ENCODE peak calls at places on chromosomes 12 and 14, in five cellular contexts. One of them, this sample, is unnamed.

GRCh38 chr12:79055926-79056674 is 191.5 kb downstream of the SYT1 start:
- DNase-seq in pancreas: no peak
- DNase-seq in CD4-positive, alpha-beta T cell: no peak
- DNase-seq in cardiac muscle cell: no peak
- DNase-seq in astrocyte of the cerebellum: no peak
- DNase-seq in this sample: peak

GRCh38 chr12:124769166-124769530 is 94.5 kb downstream of the SCARB1 start:
- DNase-seq in pancreas: no peak
- DNase-seq in CD4-positive, alpha-beta T cell: no peak
- DNase-seq in cardiac muscle cell: no peak
- DNase-seq in astrocyte of the cerebellum: no peak
- DNase-seq in this sample: peak

GRCh38 chr14:80447396-80447795 is 236.1 kb upstream of the DIO2 start:
- DNase-seq in pancreas: no peak
- DNase-seq in CD4-positive, alpha-beta T cell: no peak
- DNase-seq in cardiac muscle cell: no peak
- DNase-seq in astrocyte of the cerebellum: no peak
- DNase-seq in this sample: peak

GRCh38 chr12:105485321-105485910 is 154.9 kb downstream of the C12orf75 start:
- DNase-seq in pancreas: no peak
- DNase-seq in CD4-positive, alpha-beta T cell: no peak
- DNase-seq in cardiac muscle cell: no peak
- DNase-seq in astrocyte of the cerebellum: no peak
- DNase-seq in this sample: peak

GRCh38 chr12:102539651-102540553 is 59.5 kb upstream of the IGF1 start:
- DNase-seq in pancreas: no peak
- DNase-seq in CD4-positive, alpha-beta T cell: no peak
- DNase-seq in cardiac muscle cell: peak
- DNase-seq in astrocyte of the cerebellum: no peak
- DNase-seq in this sample: peak

GRCh38 chr14:93543766-93544165 is 113.0 kb downstream of the UNC79 start:
- DNase-seq in pancreas: no peak
- DNase-seq in CD4-positive, alpha-beta T cell: no peak
- DNase-seq in cardiac muscle cell: peak
- DNase-seq in astrocyte of the cerebellum: no peak
- DNase-seq in this sample: peak

GRCh38 chr12:47736877-47737676 is 11.8 kb upstream of the ENDOU start:
- DNase-seq in pancreas: peak
- DNase-seq in CD4-positive, alpha-beta T cell: no peak
- DNase-seq in cardiac muscle cell: peak
- DNase-seq in astrocyte of the cerebellum: no peak
- DNase-seq in this sample: no peak

GRCh38 chr12:188910-189621 is 24.9 kb downstream of the SLC6A12 start:
- DNase-seq in pancreas: no peak
- DNase-seq in CD4-positive, alpha-beta T cell: no peak
- DNase-seq in cardiac muscle cell: peak
- DNase-seq in astrocyte of the cerebellum: no peak
- DNase-seq in this sample: peak

GRCh38 chr12:464484-465267 is 4.9 kb downstream of the B4GALNT3 start:
- DNase-seq in pancreas: peak
- DNase-seq in CD4-positive, alpha-beta T cell: no peak
- DNase-seq in cardiac muscle cell: peak
- DNase-seq in astrocyte of the cerebellum: no peak
- DNase-seq in this sample: no peak

GRCh38 chr12:49233842-49234526 is 30.9 kb upstream of the TUBA1C start:
- DNase-seq in pancreas: peak
- DNase-seq in CD4-positive, alpha-beta T cell: no peak
- DNase-seq in cardiac muscle cell: no peak
- DNase-seq in astrocyte of the cerebellum: no peak
- DNase-seq in this sample: no peak

GRCh38 chr12:93862424-93862823 is 185.2 kb downstream of the CRADD start:
- DNase-seq in pancreas: no peak
- DNase-seq in CD4-positive, alpha-beta T cell: no peak
- DNase-seq in cardiac muscle cell: no peak
- DNase-seq in astrocyte of the cerebellum: no peak
- DNase-seq in this sample: no peak

GRCh38 chr14:69685716-69686115 is 74.3 kb downstream of the SUSD6 start:
- DNase-seq in pancreas: peak
- DNase-seq in CD4-positive, alpha-beta T cell: no peak
- DNase-seq in cardiac muscle cell: peak
- DNase-seq in astrocyte of the cerebellum: peak
- DNase-seq in this sample: peak

GRCh38 chr12:52691076-52691764 is 11.0 kb upstream of the KRT1 start:
- DNase-seq in pancreas: no peak
- DNase-seq in CD4-positive, alpha-beta T cell: peak
- DNase-seq in cardiac muscle cell: peak
- DNase-seq in astrocyte of the cerebellum: no peak
- DNase-seq in this sample: no peak

DNA sequence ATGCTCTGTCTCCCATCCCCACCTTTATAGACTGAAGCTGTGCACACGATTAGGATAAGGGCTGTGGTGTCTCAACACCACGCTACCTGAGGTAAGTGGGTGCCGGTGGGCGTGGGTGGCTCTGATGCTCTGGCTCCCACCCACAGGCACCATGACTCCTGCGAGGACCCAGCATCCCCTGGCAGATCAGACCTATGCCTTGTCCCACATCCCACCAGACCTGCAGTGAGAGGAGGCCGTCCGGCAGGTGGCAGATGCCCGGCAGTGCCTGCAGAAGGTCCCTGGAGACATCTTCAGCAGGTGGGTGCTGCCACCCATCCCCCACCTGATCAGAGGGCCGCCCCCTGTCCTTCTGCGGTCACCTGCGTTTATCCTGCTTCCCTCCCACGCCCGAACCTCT is 104.4 kb upstream of the PRB2 start:
- DNase-seq in pancreas: no peak
- DNase-seq in CD4-positive, alpha-beta T cell: no peak
- DNase-seq in cardiac muscle cell: no peak
- DNase-seq in astrocyte of the cerebellum: no peak
- DNase-seq in this sample: no peak
- TF ChIP-seq CTCF in pancreas: no peak
- TF ChIP-seq CTCF in CD4-positive, alpha-beta T cell: no peak
- TF ChIP-seq CTCF in cardiac muscle cell: no peak
- TF ChIP-seq CTCF in astrocyte of the cerebellum: no peak
- TF ChIP-seq CTCF in this sample: no peak

GRCh38 chr14:50532502-50533313 is at the start of gene MAP4K5:
- DNase-seq in pancreas: peak
- DNase-seq in CD4-positive, alpha-beta T cell: peak
- DNase-seq in cardiac muscle cell: peak
- DNase-seq in astrocyte of the cerebellum: peak
- DNase-seq in this sample: peak

GRCh38 chr14:50530794-50531193 is 1.6 kb downstream of the MAP4K5 start:
- DNase-seq in pancreas: no peak
- DNase-seq in CD4-positive, alpha-beta T cell: no peak
- DNase-seq in cardiac muscle cell: no peak
- DNase-seq in astrocyte of the cerebellum: no peak
- DNase-seq in this sample: no peak

GRCh38 chr14:50533314-50533705 is 941 bp upstream of the MAP4K5 start:
- DNase-seq in pancreas: no peak
- DNase-seq in CD4-positive, alpha-beta T cell: no peak
- DNase-seq in cardiac muscle cell: no peak
- DNase-seq in astrocyte of the cerebellum: no peak
- DNase-seq in this sample: no peak

GRCh38 chr14:50530358-50530757 is 2.0 kb downstream of the MAP4K5 start:
- DNase-seq in pancreas: no peak
- DNase-seq in CD4-positive, alpha-beta T cell: no peak
- DNase-seq in cardiac muscle cell: no peak
- DNase-seq in astrocyte of the cerebellum: no peak
- DNase-seq in this sample: peak

DNA sequence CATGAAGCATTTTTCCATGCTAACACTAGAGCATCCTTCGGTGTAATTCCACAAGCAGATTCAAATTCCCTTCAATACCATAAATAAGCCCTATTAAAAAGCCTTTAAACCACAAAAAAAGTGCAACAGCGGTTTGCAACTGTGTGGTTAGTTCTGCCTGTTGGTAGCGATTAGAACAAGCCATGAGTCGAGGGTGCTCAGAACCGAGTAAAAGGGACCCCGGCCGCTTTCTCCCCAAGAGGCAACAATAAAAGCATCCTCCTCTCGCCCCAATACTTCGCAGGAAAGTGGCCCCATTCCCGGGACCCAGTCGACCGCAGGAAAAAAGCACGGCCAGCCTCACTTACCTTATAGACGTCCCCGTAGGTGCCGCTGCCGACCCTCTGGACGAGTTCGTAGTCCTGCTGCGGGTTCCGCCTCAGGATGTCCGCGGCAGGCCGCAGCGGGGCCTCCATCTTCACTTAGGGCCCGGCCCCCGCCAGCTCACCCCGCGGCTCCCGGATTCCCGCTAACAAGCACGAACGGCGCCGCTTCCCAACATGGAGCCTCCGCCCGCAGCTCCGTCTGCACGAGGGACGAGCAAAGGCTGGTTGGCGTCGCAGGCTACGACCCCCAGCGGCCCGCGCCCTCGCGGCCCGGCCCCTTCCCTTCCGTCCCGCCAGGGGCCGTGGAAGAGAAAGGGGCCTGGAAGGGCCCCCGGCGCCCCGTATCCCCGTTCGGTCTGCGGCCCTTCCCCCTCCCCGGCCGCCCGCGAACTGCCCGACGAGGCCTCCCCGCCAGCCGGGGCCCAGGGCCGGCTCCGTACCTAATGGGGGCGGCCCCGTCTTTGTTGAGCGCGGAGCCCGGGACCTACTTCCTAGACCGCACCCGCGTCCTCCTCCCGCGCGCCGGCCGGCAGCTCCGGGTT is 521 bp downstream of the MAP4K5 start:
- DNase-seq in pancreas: peak
- DNase-seq in CD4-positive, alpha-beta T cell: peak
- DNase-seq in cardiac muscle cell: peak
- DNase-seq in astrocyte of the cerebellum: no peak
- DNase-seq in this sample: peak
- TF ChIP-seq CTCF in pancreas: no peak
- TF ChIP-seq CTCF in CD4-positive, alpha-beta T cell: no peak
- TF ChIP-seq CTCF in cardiac muscle cell: no peak
- TF ChIP-seq CTCF in astrocyte of the cerebellum: no peak
- TF ChIP-seq CTCF in this sample: no peak

DNA sequence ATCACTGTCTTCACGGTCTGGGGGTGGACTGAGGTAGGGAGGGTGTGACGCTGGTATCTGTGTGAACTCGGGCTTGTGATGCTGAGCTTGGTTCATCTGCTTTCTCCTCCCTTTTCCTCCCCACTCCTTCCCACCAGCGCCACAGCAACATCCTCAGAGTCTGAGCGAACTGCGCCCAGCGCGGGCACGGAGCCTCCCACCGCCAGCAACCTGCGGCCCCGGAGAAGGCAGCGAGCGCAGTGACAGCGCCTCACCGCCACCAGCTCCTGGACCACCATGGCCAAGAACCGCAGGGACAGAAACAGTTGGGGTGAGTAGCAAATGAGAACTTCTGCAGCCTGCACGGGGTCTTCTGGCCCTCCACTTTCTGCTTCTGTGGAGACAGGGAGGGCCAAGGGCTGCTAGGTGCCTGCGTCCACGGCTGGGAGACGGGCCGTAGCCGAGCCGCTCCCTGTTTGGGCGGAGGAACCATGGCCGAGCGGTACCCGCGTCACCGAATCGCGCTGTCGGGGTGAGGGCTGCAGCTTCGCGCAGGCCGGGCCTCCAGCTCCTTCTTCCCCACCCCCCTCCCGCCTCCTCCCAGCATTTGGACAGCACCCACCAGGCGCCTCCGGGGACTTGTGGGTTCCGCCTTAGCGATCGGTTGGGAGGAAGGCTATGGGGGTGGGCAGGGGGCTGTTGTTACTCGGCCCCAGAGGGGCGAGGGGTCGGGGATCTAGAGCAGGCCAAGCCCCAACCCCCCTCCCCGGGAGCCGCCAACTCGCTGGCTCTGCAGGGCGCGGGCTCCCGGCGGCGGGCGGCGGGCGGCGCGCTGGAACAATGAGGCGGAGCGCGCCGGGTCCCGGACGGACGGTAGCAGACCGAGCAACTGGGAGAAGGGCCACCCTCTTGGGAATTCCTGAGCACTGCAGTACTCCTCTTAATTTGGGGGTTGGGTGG is at the start of gene ATL1:
- DNase-seq in pancreas: peak
- DNase-seq in CD4-positive, alpha-beta T cell: peak
- DNase-seq in cardiac muscle cell: peak
- DNase-seq in astrocyte of the cerebellum: peak
- DNase-seq in this sample: peak
- TF ChIP-seq CTCF in pancreas: no peak
- TF ChIP-seq CTCF in CD4-positive, alpha-beta T cell: no peak
- TF ChIP-seq CTCF in cardiac muscle cell: no peak
- TF ChIP-seq CTCF in astrocyte of the cerebellum: no peak
- TF ChIP-seq CTCF in this sample: no peak

GRCh38 chr12:114690267-114691135 is 6.5 kb upstream of the TBX3 start:
- DNase-seq in pancreas: no peak
- DNase-seq in CD4-positive, alpha-beta T cell: no peak
- DNase-seq in cardiac muscle cell: no peak
- DNase-seq in astrocyte of the cerebellum: no peak
- DNase-seq in this sample: no peak
- TF ChIP-seq CTCF in pancreas: no peak
- TF ChIP-seq CTCF in CD4-positive, alpha-beta T cell: no peak
- TF ChIP-seq CTCF in cardiac muscle cell: no peak
- TF ChIP-seq CTCF in astrocyte of the cerebellum: no peak
- TF ChIP-seq CTCF in this sample: no peak

DNA sequence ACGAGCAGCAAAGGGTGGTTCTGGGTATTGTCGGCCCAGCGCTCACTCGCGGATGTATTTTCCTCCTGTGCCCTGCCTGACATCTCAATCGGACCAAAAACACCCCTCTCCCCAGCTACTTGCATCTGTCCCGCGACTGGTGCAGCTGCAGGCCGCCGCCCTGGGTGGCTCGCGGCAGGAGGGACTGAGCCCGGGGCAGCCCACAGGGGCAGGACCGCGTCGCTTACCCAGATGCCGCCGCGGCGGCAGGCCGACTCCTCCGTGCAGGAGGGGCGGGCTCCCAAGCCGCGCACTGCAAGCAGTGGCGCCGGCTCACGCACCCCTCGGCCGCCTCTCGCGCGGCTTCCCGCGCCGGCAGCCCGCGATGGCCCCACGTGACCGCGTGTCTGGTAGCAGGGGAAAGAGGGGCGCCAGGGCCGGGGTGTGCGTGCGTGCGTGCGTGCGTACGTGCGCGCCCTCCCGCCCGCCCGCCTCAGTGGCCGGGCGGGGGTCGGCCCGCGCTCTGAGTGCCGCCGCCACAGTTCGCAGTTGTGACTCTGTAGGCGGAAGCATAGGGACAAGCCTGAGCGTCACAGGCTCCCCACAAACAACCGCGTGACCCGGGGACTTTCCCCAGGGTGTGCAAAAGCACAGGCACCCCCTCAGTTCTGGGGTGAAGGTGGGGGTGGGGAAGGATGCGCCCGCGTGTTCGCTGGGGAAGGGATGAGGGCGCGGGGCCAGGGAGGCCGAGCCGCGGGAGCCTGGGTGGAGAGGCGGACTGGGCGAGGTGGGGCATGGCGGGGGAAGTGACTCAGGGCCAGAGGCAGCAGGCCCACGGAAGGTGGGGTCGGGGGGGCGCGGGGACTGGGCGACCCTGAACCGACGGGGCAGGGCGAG is at the start of gene ZBTB25:
- DNase-seq in pancreas: peak
- DNase-seq in CD4-positive, alpha-beta T cell: peak
- DNase-seq in cardiac muscle cell: peak
- DNase-seq in astrocyte of the cerebellum: peak
- DNase-seq in this sample: peak
- TF ChIP-seq CTCF in pancreas: no peak
- TF ChIP-seq CTCF in CD4-positive, alpha-beta T cell: no peak
- TF ChIP-seq CTCF in cardiac muscle cell: no peak
- TF ChIP-seq CTCF in astrocyte of the cerebellum: no peak
- TF ChIP-seq CTCF in this sample: no peak